ENCODE peak calls at places on chromosomes 1 and 21, in nine cellular contexts. One of them, this sample, is unnamed.

GRCh38 chr21:24781146-24781545 is 826.1 kb downstream of the MRPL39 start:
- DNase-seq in dorsolateral prefrontal cortex: no peak
- DNase-seq in PC-3: no peak
- DNase-seq in upper lobe of right lung: no peak
- DNase-seq in HCT116: no peak
- DNase-seq in GM10248: no peak
- DNase-seq in PC-9: no peak
- DNase-seq in glutamatergic neuron: no peak
- DNase-seq in progenitor cell of endocrine pancreas: no peak
- DNase-seq in this sample: no peak

GRCh38 chr1:182359645-182360044 is 31.9 kb downstream of the GLUL start:
- DNase-seq in PC-9: no peak
- DNase-seq in upper lobe of right lung: no peak
- DNase-seq in GM10248: no peak
- DNase-seq in glutamatergic neuron: no peak
- DNase-seq in progenitor cell of endocrine pancreas: no peak
- DNase-seq in HCT116: no peak
- DNase-seq in PC-3: no peak
- DNase-seq in dorsolateral prefrontal cortex: no peak
- DNase-seq in this sample: no peak

GRCh38 chr1:156104065-156104810 is 10.3 kb upstream of the LMNA start:
- DNase-seq in progenitor cell of endocrine pancreas: no peak
- DNase-seq in GM10248: no peak
- DNase-seq in dorsolateral prefrontal cortex: no peak
- DNase-seq in PC-3: peak
- DNase-seq in glutamatergic neuron: no peak
- DNase-seq in HCT116: no peak
- DNase-seq in PC-9: peak
- DNase-seq in upper lobe of right lung: peak
- DNase-seq in this sample: peak

GRCh38 chr1:209884665-209885117 is 53.3 kb upstream of the SYT14 start:
- DNase-seq in PC-3: peak
- DNase-seq in upper lobe of right lung: no peak
- DNase-seq in HCT116: peak
- DNase-seq in dorsolateral prefrontal cortex: no peak
- DNase-seq in GM10248: peak
- DNase-seq in PC-9: peak
- DNase-seq in progenitor cell of endocrine pancreas: no peak
- DNase-seq in glutamatergic neuron: peak
- DNase-seq in this sample: peak

GRCh38 chr1:79133703-79134258 is 127.3 kb upstream of the ADGRL4 start:
- DNase-seq in dorsolateral prefrontal cortex: no peak
- DNase-seq in PC-3: no peak
- DNase-seq in glutamatergic neuron: no peak
- DNase-seq in GM10248: no peak
- DNase-seq in PC-9: no peak
- DNase-seq in progenitor cell of endocrine pancreas: no peak
- DNase-seq in HCT116: no peak
- DNase-seq in upper lobe of right lung: no peak
- DNase-seq in this sample: no peak

GRCh38 chr21:33135925-33136324 is 66.0 kb downstream of the OLIG1 start:
- DNase-seq in PC-9: no peak
- DNase-seq in upper lobe of right lung: no peak
- DNase-seq in dorsolateral prefrontal cortex: no peak
- DNase-seq in glutamatergic neuron: no peak
- DNase-seq in PC-3: no peak
- DNase-seq in HCT116: no peak
- DNase-seq in GM10248: no peak
- DNase-seq in progenitor cell of endocrine pancreas: no peak
- DNase-seq in this sample: no peak

GRCh38 chr1:211551628-211552465 is 27.1 kb downstream of the SLC30A1 start:
- DNase-seq in dorsolateral prefrontal cortex: no peak
- DNase-seq in upper lobe of right lung: no peak
- DNase-seq in PC-9: peak
- DNase-seq in PC-3: peak
- DNase-seq in HCT116: no peak
- DNase-seq in progenitor cell of endocrine pancreas: no peak
- DNase-seq in glutamatergic neuron: no peak
- DNase-seq in GM10248: no peak
- DNase-seq in this sample: peak

GRCh38 chr1:229430761-229431269 is 3.1 kb downstream of the ACTA1 start:
- DNase-seq in progenitor cell of endocrine pancreas: peak
- DNase-seq in PC-3: no peak
- DNase-seq in GM10248: no peak
- DNase-seq in dorsolateral prefrontal cortex: no peak
- DNase-seq in PC-9: peak
- DNase-seq in glutamatergic neuron: peak
- DNase-seq in upper lobe of right lung: peak
- DNase-seq in HCT116: no peak
- DNase-seq in this sample: peak

GRCh38 chr1:29310616-29311180 is 74.4 kb downstream of the PTPRU start:
- DNase-seq in PC-9: no peak
- DNase-seq in HCT116: no peak
- DNase-seq in glutamatergic neuron: peak
- DNase-seq in upper lobe of right lung: peak
- DNase-seq in progenitor cell of endocrine pancreas: no peak
- DNase-seq in GM10248: no peak
- DNase-seq in PC-3: no peak
- DNase-seq in dorsolateral prefrontal cortex: no peak
- DNase-seq in this sample: no peak

GRCh38 chr1:22773981-22774471 is 63.4 kb downstream of the EPHB2 start:
- DNase-seq in glutamatergic neuron: no peak
- DNase-seq in upper lobe of right lung: no peak
- DNase-seq in progenitor cell of endocrine pancreas: no peak
- DNase-seq in dorsolateral prefrontal cortex: peak
- DNase-seq in HCT116: no peak
- DNase-seq in PC-3: no peak
- DNase-seq in PC-9: no peak
- DNase-seq in GM10248: no peak
- DNase-seq in this sample: peak

GRCh38 chr1:118298397-118298796 is 113.4 kb upstream of the SPAG17 start:
- DNase-seq in GM10248: no peak
- DNase-seq in PC-9: no peak
- DNase-seq in PC-3: no peak
- DNase-seq in dorsolateral prefrontal cortex: no peak
- DNase-seq in glutamatergic neuron: no peak
- DNase-seq in HCT116: no peak
- DNase-seq in progenitor cell of endocrine pancreas: no peak
- DNase-seq in upper lobe of right lung: no peak
- DNase-seq in this sample: no peak

GRCh38 chr1:9376886-9377333 is 84.2 kb downstream of the SPSB1 start:
- DNase-seq in glutamatergic neuron: no peak
- DNase-seq in PC-9: no peak
- DNase-seq in GM10248: no peak
- DNase-seq in upper lobe of right lung: no peak
- DNase-seq in progenitor cell of endocrine pancreas: no peak
- DNase-seq in dorsolateral prefrontal cortex: no peak
- DNase-seq in HCT116: no peak
- DNase-seq in PC-3: no peak
- DNase-seq in this sample: peak

GRCh38 chr1:76073471-76073870 is 1.1 kb upstream of the ST6GALNAC3 start:
- DNase-seq in HCT116: no peak
- DNase-seq in upper lobe of right lung: no peak
- DNase-seq in GM10248: no peak
- DNase-seq in dorsolateral prefrontal cortex: no peak
- DNase-seq in glutamatergic neuron: no peak
- DNase-seq in PC-9: no peak
- DNase-seq in progenitor cell of endocrine pancreas: no peak
- DNase-seq in PC-3: no peak
- DNase-seq in this sample: peak

GRCh38 chr1:242827538-242827937 is 303.0 kb upstream of the PLD5 start:
- DNase-seq in HCT116: no peak
- DNase-seq in PC-9: no peak
- DNase-seq in upper lobe of right lung: no peak
- DNase-seq in progenitor cell of endocrine pancreas: no peak
- DNase-seq in PC-3: no peak
- DNase-seq in dorsolateral prefrontal cortex: no peak
- DNase-seq in glutamatergic neuron: no peak
- DNase-seq in GM10248: no peak
- DNase-seq in this sample: no peak

DNA sequence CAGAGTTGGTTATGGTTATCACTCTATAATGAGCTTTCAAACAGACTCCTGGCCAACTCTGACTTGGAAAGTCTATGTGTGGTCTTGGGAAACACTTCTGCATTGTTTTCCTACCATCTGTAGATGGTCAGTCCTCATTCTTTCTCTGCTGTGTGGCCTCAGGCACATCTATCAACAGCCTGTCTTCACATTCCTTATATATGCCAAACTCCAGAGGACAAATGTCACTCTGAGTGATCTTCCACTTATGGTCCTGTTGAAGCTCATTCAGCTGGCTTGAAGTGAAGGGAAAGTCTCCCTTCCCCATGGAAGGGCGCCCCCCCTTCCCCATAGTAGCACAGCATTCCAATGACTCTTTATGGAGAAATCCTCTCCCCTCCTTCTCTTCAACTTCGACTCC is 58.7 kb downstream of the VANGL2 start:
- DNase-seq in glutamatergic neuron: no peak
- DNase-seq in GM10248: no peak
- DNase-seq in upper lobe of right lung: no peak
- DNase-seq in PC-9: no peak
- DNase-seq in HCT116: no peak
- DNase-seq in PC-3: no peak
- DNase-seq in dorsolateral prefrontal cortex: no peak
- DNase-seq in progenitor cell of endocrine pancreas: no peak
- DNase-seq in this sample: no peak
- TF ChIP-seq CTCF in glutamatergic neuron: no peak
- TF ChIP-seq CTCF in GM10248: no peak
- TF ChIP-seq CTCF in upper lobe of right lung: no peak
- TF ChIP-seq CTCF in PC-9: no peak
- TF ChIP-seq CTCF in HCT116: no peak
- TF ChIP-seq CTCF in PC-3: no peak
- TF ChIP-seq CTCF in dorsolateral prefrontal cortex: no peak
- TF ChIP-seq CTCF in progenitor cell of endocrine pancreas: no peak
- TF ChIP-seq CTCF in this sample: no peak

GRCh38 chr1:67346982-67347381 is 39.3 kb downstream of the IL12RB2 start:
- DNase-seq in PC-9: no peak
- DNase-seq in upper lobe of right lung: no peak
- DNase-seq in PC-3: no peak
- DNase-seq in progenitor cell of endocrine pancreas: no peak
- DNase-seq in GM10248: no peak
- DNase-seq in dorsolateral prefrontal cortex: no peak
- DNase-seq in HCT116: no peak
- DNase-seq in glutamatergic neuron: no peak
- DNase-seq in this sample: no peak
- TF ChIP-seq CTCF in PC-9: no peak
- TF ChIP-seq CTCF in upper lobe of right lung: no peak
- TF ChIP-seq CTCF in PC-3: no peak
- TF ChIP-seq CTCF in progenitor cell of endocrine pancreas: no peak
- TF ChIP-seq CTCF in GM10248: no peak
- TF ChIP-seq CTCF in dorsolateral prefrontal cortex: no peak
- TF ChIP-seq CTCF in HCT116: no peak
- TF ChIP-seq CTCF in glutamatergic neuron: no peak
- TF ChIP-seq CTCF in this sample: no peak

GRCh38 chr1:61338899-61339298 is 256.5 kb downstream of the NFIA start:
- DNase-seq in PC-3: no peak
- DNase-seq in HCT116: no peak
- DNase-seq in glutamatergic neuron: no peak
- DNase-seq in PC-9: no peak
- DNase-seq in GM10248: no peak
- DNase-seq in dorsolateral prefrontal cortex: no peak
- DNase-seq in upper lobe of right lung: no peak
- DNase-seq in progenitor cell of endocrine pancreas: no peak
- DNase-seq in this sample: no peak

GRCh38 chr1:61334718-61335589 is 252.6 kb downstream of the NFIA start:
- DNase-seq in GM10248: no peak
- DNase-seq in upper lobe of right lung: no peak
- DNase-seq in glutamatergic neuron: no peak
- DNase-seq in progenitor cell of endocrine pancreas: no peak
- DNase-seq in PC-9: no peak
- DNase-seq in dorsolateral prefrontal cortex: no peak
- DNase-seq in HCT116: no peak
- DNase-seq in PC-3: no peak
- DNase-seq in this sample: peak

GRCh38 chr1:61337981-61338848 is 255.9 kb downstream of the NFIA start:
- DNase-seq in PC-9: peak
- DNase-seq in GM10248: no peak
- DNase-seq in glutamatergic neuron: peak
- DNase-seq in PC-3: peak
- DNase-seq in upper lobe of right lung: peak
- DNase-seq in HCT116: peak
- DNase-seq in dorsolateral prefrontal cortex: peak
- DNase-seq in progenitor cell of endocrine pancreas: peak
- DNase-seq in this sample: peak

GRCh38 chr1:61337471-61337870 is 255.1 kb downstream of the NFIA start:
- DNase-seq in GM10248: no peak
- DNase-seq in HCT116: no peak
- DNase-seq in glutamatergic neuron: no peak
- DNase-seq in dorsolateral prefrontal cortex: no peak
- DNase-seq in PC-3: no peak
- DNase-seq in progenitor cell of endocrine pancreas: no peak
- DNase-seq in PC-9: no peak
- DNase-seq in upper lobe of right lung: no peak
- DNase-seq in this sample: peak

GRCh38 chr1:61337037-61337436 is 254.7 kb downstream of the NFIA start:
- DNase-seq in PC-9: no peak
- DNase-seq in upper lobe of right lung: no peak
- DNase-seq in GM10248: no peak
- DNase-seq in HCT116: no peak
- DNase-seq in dorsolateral prefrontal cortex: no peak
- DNase-seq in glutamatergic neuron: no peak
- DNase-seq in PC-3: peak
- DNase-seq in progenitor cell of endocrine pancreas: no peak
- DNase-seq in this sample: no peak
- TF ChIP-seq CTCF in PC-9: no peak
- TF ChIP-seq CTCF in upper lobe of right lung: peak
- TF ChIP-seq CTCF in GM10248: no peak
- TF ChIP-seq CTCF in HCT116: peak
- TF ChIP-seq CTCF in dorsolateral prefrontal cortex: no peak
- TF ChIP-seq CTCF in glutamatergic neuron: no peak
- TF ChIP-seq CTCF in PC-3: peak
- TF ChIP-seq CTCF in progenitor cell of endocrine pancreas: no peak
- TF ChIP-seq CTCF in this sample: peak

GRCh38 chr21:43316156-43316845 is 110.6 kb downstream of the SIK1 start:
- DNase-seq in PC-3: no peak
- DNase-seq in upper lobe of right lung: no peak
- DNase-seq in dorsolateral prefrontal cortex: no peak
- DNase-seq in glutamatergic neuron: peak
- DNase-seq in HCT116: no peak
- DNase-seq in GM10248: no peak
- DNase-seq in progenitor cell of endocrine pancreas: no peak
- DNase-seq in PC-9: no peak
- DNase-seq in this sample: no peak

GRCh38 chr21:43313939-43314405 is 113.0 kb downstream of the SIK1 start:
- DNase-seq in PC-9: no peak
- DNase-seq in HCT116: no peak
- DNase-seq in dorsolateral prefrontal cortex: no peak
- DNase-seq in upper lobe of right lung: no peak
- DNase-seq in glutamatergic neuron: no peak
- DNase-seq in progenitor cell of endocrine pancreas: no peak
- DNase-seq in PC-3: no peak
- DNase-seq in GM10248: no peak
- DNase-seq in this sample: no peak

GRCh38 chr21:43313221-43313938 is 113.6 kb downstream of the SIK1 start:
- DNase-seq in PC-9: no peak
- DNase-seq in glutamatergic neuron: no peak
- DNase-seq in PC-3: no peak
- DNase-seq in GM10248: no peak
- DNase-seq in upper lobe of right lung: no peak
- DNase-seq in dorsolateral prefrontal cortex: no peak
- DNase-seq in HCT116: no peak
- DNase-seq in progenitor cell of endocrine pancreas: no peak
- DNase-seq in this sample: no peak

GRCh38 chr21:43317254-43317748 is 109.6 kb downstream of the SIK1 start:
- DNase-seq in GM10248: no peak
- DNase-seq in HCT116: no peak
- DNase-seq in dorsolateral prefrontal cortex: no peak
- DNase-seq in glutamatergic neuron: peak
- DNase-seq in PC-9: no peak
- DNase-seq in upper lobe of right lung: no peak
- DNase-seq in PC-3: no peak
- DNase-seq in progenitor cell of endocrine pancreas: no peak
- DNase-seq in this sample: no peak

GRCh38 chr21:43315244-43316137 is 111.4 kb downstream of the SIK1 start:
- DNase-seq in dorsolateral prefrontal cortex: no peak
- DNase-seq in upper lobe of right lung: no peak
- DNase-seq in GM10248: no peak
- DNase-seq in PC-9: no peak
- DNase-seq in HCT116: no peak
- DNase-seq in glutamatergic neuron: peak
- DNase-seq in PC-3: no peak
- DNase-seq in progenitor cell of endocrine pancreas: no peak
- DNase-seq in this sample: no peak
- TF ChIP-seq CTCF in dorsolateral prefrontal cortex: no peak
- TF ChIP-seq CTCF in upper lobe of right lung: no peak
- TF ChIP-seq CTCF in GM10248: peak
- TF ChIP-seq CTCF in PC-9: no peak
- TF ChIP-seq CTCF in HCT116: no peak
- TF ChIP-seq CTCF in glutamatergic neuron: no peak
- TF ChIP-seq CTCF in PC-3: peak
- TF ChIP-seq CTCF in progenitor cell of endocrine pancreas: no peak
- TF ChIP-seq CTCF in this sample: peak

This sample was measured in AG10803.